ENCODE peak calls at places on chromosomes 4 and X, in seven cellular contexts. One of them, this sample, is unnamed.

GRCh38 chr4:39614487-39615162 is 24.0 kb downstream of the SMIM14 start:
- DNase-seq in A172: peak
- DNase-seq in CD8-positive, alpha-beta T cell: no peak
- DNase-seq in stimulated activated CD4-positive, alpha-beta T cell treated with anti-CD3 and anti-CD28 coated beads, Interleukin-1b, Interleukin-23, amount 100 ng/mL, for 24 hours: no peak
- DNase-seq in SK-N-SH: no peak
- DNase-seq in ELR: peak
- DNase-seq in upper lobe of right lung: no peak
- DNase-seq in this sample: no peak

GRCh38 chr4:985123-985830 is 1.6 kb upstream of the IDUA start:
- DNase-seq in A172: no peak
- DNase-seq in CD8-positive, alpha-beta T cell: peak
- DNase-seq in stimulated activated CD4-positive, alpha-beta T cell treated with anti-CD3 and anti-CD28 coated beads, Interleukin-1b, Interleukin-23, amount 100 ng/mL, for 24 hours: peak
- DNase-seq in SK-N-SH: no peak
- DNase-seq in ELR: peak
- DNase-seq in upper lobe of right lung: peak
- DNase-seq in this sample: no peak

GRCh38 chr4:122827258-122827887 is 742 bp downstream of the FGF2 start:
- DNase-seq in A172: no peak
- DNase-seq in CD8-positive, alpha-beta T cell: no peak
- DNase-seq in stimulated activated CD4-positive, alpha-beta T cell treated with anti-CD3 and anti-CD28 coated beads, Interleukin-1b, Interleukin-23, amount 100 ng/mL, for 24 hours: no peak
- DNase-seq in SK-N-SH: peak
- DNase-seq in ELR: peak
- DNase-seq in upper lobe of right lung: peak
- DNase-seq in this sample: no peak

GRCh38 chr4:620851-621261 is 4.5 kb upstream of the PDE6B start:
- DNase-seq in A172: no peak
- DNase-seq in CD8-positive, alpha-beta T cell: no peak
- DNase-seq in stimulated activated CD4-positive, alpha-beta T cell treated with anti-CD3 and anti-CD28 coated beads, Interleukin-1b, Interleukin-23, amount 100 ng/mL, for 24 hours: no peak
- DNase-seq in SK-N-SH: no peak
- DNase-seq in ELR: no peak
- DNase-seq in upper lobe of right lung: no peak
- DNase-seq in this sample: no peak

GRCh38 chr4:142404191-142404611 is 441.9 kb downstream of the INPP4B start:
- DNase-seq in A172: peak
- DNase-seq in CD8-positive, alpha-beta T cell: no peak
- DNase-seq in stimulated activated CD4-positive, alpha-beta T cell treated with anti-CD3 and anti-CD28 coated beads, Interleukin-1b, Interleukin-23, amount 100 ng/mL, for 24 hours: peak
- DNase-seq in SK-N-SH: no peak
- DNase-seq in ELR: peak
- DNase-seq in upper lobe of right lung: no peak
- DNase-seq in this sample: no peak

GRCh38 chr4:185721190-185721948 is 90.6 kb downstream of the SORBS2 start:
- DNase-seq in A172: no peak
- DNase-seq in CD8-positive, alpha-beta T cell: no peak
- DNase-seq in stimulated activated CD4-positive, alpha-beta T cell treated with anti-CD3 and anti-CD28 coated beads, Interleukin-1b, Interleukin-23, amount 100 ng/mL, for 24 hours: no peak
- DNase-seq in SK-N-SH: no peak
- DNase-seq in ELR: no peak
- DNase-seq in upper lobe of right lung: no peak
- DNase-seq in this sample: no peak

GRCh38 chrX:6990552-6991193 is 156.8 kb upstream of the STS start:
- DNase-seq in A172: no peak
- DNase-seq in CD8-positive, alpha-beta T cell: no peak
- DNase-seq in stimulated activated CD4-positive, alpha-beta T cell treated with anti-CD3 and anti-CD28 coated beads, Interleukin-1b, Interleukin-23, amount 100 ng/mL, for 24 hours: no peak
- DNase-seq in SK-N-SH: no peak
- DNase-seq in ELR: no peak
- DNase-seq in upper lobe of right lung: no peak
- DNase-seq in this sample: no peak

GRCh38 chr4:18938343-18939109 is 917.0 kb upstream of the LCORL start:
- DNase-seq in A172: no peak
- DNase-seq in CD8-positive, alpha-beta T cell: no peak
- DNase-seq in stimulated activated CD4-positive, alpha-beta T cell treated with anti-CD3 and anti-CD28 coated beads, Interleukin-1b, Interleukin-23, amount 100 ng/mL, for 24 hours: no peak
- DNase-seq in SK-N-SH: no peak
- DNase-seq in ELR: no peak
- DNase-seq in upper lobe of right lung: no peak
- DNase-seq in this sample: peak